ENCODE peak calls at places on chromosomes 11 and 22, in eight cellular contexts. One of them, this sample, is unnamed.

GRCh38 chr11:128924109-128924508 is 18.6 kb downstream of the TP53AIP1 start:
- DNase-seq in thoracic aorta: no peak
- DNase-seq in OCI-LY7: no peak
- DNase-seq in left lung: no peak
- DNase-seq in AG04450: no peak
- DNase-seq in neural progenitor cell: no peak
- DNase-seq in small intestine: no peak
- DNase-seq in cardiac muscle cell: no peak
- DNase-seq in this sample: no peak

GRCh38 chr11:2886191-2886894 is 768 bp upstream of the CDKN1C start:
- DNase-seq in cardiac muscle cell: peak; percentile 57
- DNase-seq in neural progenitor cell: peak; percentile 85
- DNase-seq in small intestine: no peak
- DNase-seq in left lung: no peak
- DNase-seq in OCI-LY7: peak; percentile 30
- DNase-seq in AG04450: no peak
- DNase-seq in thoracic aorta: no peak
- DNase-seq in this sample: peak; percentile 74

GRCh38 chr11:35761887-35762286 is 99.3 kb downstream of the TRIM44 start:
- DNase-seq in AG04450: no peak
- DNase-seq in left lung: no peak
- DNase-seq in OCI-LY7: no peak
- DNase-seq in neural progenitor cell: no peak
- DNase-seq in cardiac muscle cell: no peak
- DNase-seq in small intestine: no peak
- DNase-seq in thoracic aorta: no peak
- DNase-seq in this sample: no peak

GRCh38 chr11:2445948-2446551 is 1.2 kb downstream of the KCNQ1 start:
- DNase-seq in thoracic aorta: no peak
- DNase-seq in cardiac muscle cell: no peak
- DNase-seq in left lung: peak; percentile 50
- DNase-seq in AG04450: no peak
- DNase-seq in small intestine: peak; percentile 56
- DNase-seq in neural progenitor cell: no peak
- DNase-seq in OCI-LY7: no peak
- DNase-seq in this sample: no peak

GRCh38 chr22:31647516-31647915 is 14.5 kb downstream of the PISD start:
- DNase-seq in left lung: no peak
- DNase-seq in AG04450: peak; percentile 72
- DNase-seq in OCI-LY7: no peak
- DNase-seq in small intestine: no peak
- DNase-seq in neural progenitor cell: no peak
- DNase-seq in cardiac muscle cell: peak; percentile 76
- DNase-seq in thoracic aorta: no peak
- DNase-seq in this sample: no peak

GRCh38 chr11:68146704-68147474 is 25.7 kb upstream of the CHKA start:
- DNase-seq in neural progenitor cell: no peak
- DNase-seq in cardiac muscle cell: peak; percentile 58
- DNase-seq in left lung: peak; percentile 64
- DNase-seq in thoracic aorta: no peak
- DNase-seq in small intestine: peak; percentile 95
- DNase-seq in AG04450: no peak
- DNase-seq in OCI-LY7: no peak
- DNase-seq in this sample: no peak

GRCh38 chr22:47394504-47395440 is 632.3 kb downstream of the TBC1D22A start:
- DNase-seq in thoracic aorta: no peak
- DNase-seq in neural progenitor cell: no peak
- DNase-seq in small intestine: no peak
- DNase-seq in left lung: no peak
- DNase-seq in OCI-LY7: no peak
- DNase-seq in AG04450: no peak
- DNase-seq in cardiac muscle cell: no peak
- DNase-seq in this sample: no peak

GRCh38 chr11:91932151-91932821 is 292.3 kb upstream of the FAT3 start:
- DNase-seq in OCI-LY7: no peak
- DNase-seq in cardiac muscle cell: no peak
- DNase-seq in neural progenitor cell: no peak
- DNase-seq in AG04450: no peak
- DNase-seq in thoracic aorta: no peak
- DNase-seq in left lung: no peak
- DNase-seq in small intestine: no peak
- DNase-seq in this sample: no peak

GRCh38 chr11:15622231-15622890 is 507.6 kb downstream of the INSC start:
- DNase-seq in OCI-LY7: no peak
- DNase-seq in thoracic aorta: no peak
- DNase-seq in small intestine: no peak
- DNase-seq in AG04450: no peak
- DNase-seq in left lung: no peak
- DNase-seq in neural progenitor cell: peak; percentile 90
- DNase-seq in cardiac muscle cell: no peak
- DNase-seq in this sample: peak; percentile 36

GRCh38 chr11:10561043-10561818 is 7.2 kb downstream of the LYVE1 start:
- DNase-seq in cardiac muscle cell: no peak
- DNase-seq in left lung: no peak
- DNase-seq in AG04450: no peak
- DNase-seq in neural progenitor cell: no peak
- DNase-seq in OCI-LY7: no peak
- DNase-seq in small intestine: peak; percentile 66
- DNase-seq in thoracic aorta: no peak
- DNase-seq in this sample: no peak

GRCh38 chr11:12056112-12056511 is 47.7 kb upstream of the DKK3 start:
- DNase-seq in thoracic aorta: no peak
- DNase-seq in left lung: no peak
- DNase-seq in neural progenitor cell: no peak
- DNase-seq in OCI-LY7: no peak
- DNase-seq in small intestine: no peak
- DNase-seq in AG04450: no peak
- DNase-seq in cardiac muscle cell: no peak
- DNase-seq in this sample: no peak

GRCh38 chr11:70836071-70836470 is 416.3 kb downstream of the SHANK2 start:
- DNase-seq in AG04450: no peak
- DNase-seq in neural progenitor cell: no peak
- DNase-seq in thoracic aorta: no peak
- DNase-seq in OCI-LY7: no peak
- DNase-seq in small intestine: no peak
- DNase-seq in cardiac muscle cell: no peak
- DNase-seq in left lung: no peak
- DNase-seq in this sample: no peak
- H3K9me3 ChIP-seq in AG04450: peaks cover 84% of the 10 kb centered on the region
- H3K9me3 ChIP-seq in neural progenitor cell: no peaks in the 10 kb centered on the region
- H3K9me3 ChIP-seq in thoracic aorta: no peaks in the 10 kb centered on the region
- H3K9me3 ChIP-seq in OCI-LY7: no peaks in the 10 kb centered on the region
- H3K9me3 ChIP-seq in small intestine: no peaks in the 10 kb centered on the region
- H3K9me3 ChIP-seq in cardiac muscle cell: no peaks in the 10 kb centered on the region
- H3K9me3 ChIP-seq in left lung: no peaks in the 10 kb centered on the region
- H3K9me3 ChIP-seq in this sample: no peaks in the 10 kb centered on the region

GRCh38 chr22:27892811-27893210 is 26.2 kb downstream of the PITPNB start:
- DNase-seq in small intestine: no peak
- DNase-seq in AG04450: no peak
- DNase-seq in thoracic aorta: no peak
- DNase-seq in left lung: no peak
- DNase-seq in OCI-LY7: no peak
- DNase-seq in cardiac muscle cell: no peak
- DNase-seq in neural progenitor cell: no peak
- DNase-seq in this sample: no peak

GRCh38 chr22:27885977-27886842 is 32.8 kb downstream of the PITPNB start:
- DNase-seq in thoracic aorta: no peak
- DNase-seq in OCI-LY7: peak; percentile 62
- DNase-seq in left lung: no peak
- DNase-seq in AG04450: peak; percentile 91
- DNase-seq in cardiac muscle cell: peak; percentile 57
- DNase-seq in small intestine: peak; percentile 36
- DNase-seq in neural progenitor cell: peak; percentile 61
- DNase-seq in this sample: peak; percentile 34

GRCh38 chr22:27892064-27892463 is 27.0 kb downstream of the PITPNB start:
- DNase-seq in left lung: no peak
- DNase-seq in small intestine: no peak
- DNase-seq in neural progenitor cell: no peak
- DNase-seq in AG04450: no peak
- DNase-seq in cardiac muscle cell: no peak
- DNase-seq in thoracic aorta: no peak
- DNase-seq in OCI-LY7: no peak
- DNase-seq in this sample: no peak

GRCh38 chr22:27886843-27887151 is 32.3 kb downstream of the PITPNB start:
- DNase-seq in AG04450: no peak
- DNase-seq in cardiac muscle cell: no peak
- DNase-seq in thoracic aorta: no peak
- DNase-seq in neural progenitor cell: no peak
- DNase-seq in left lung: no peak
- DNase-seq in small intestine: no peak
- DNase-seq in OCI-LY7: no peak
- DNase-seq in this sample: no peak

DNA sequence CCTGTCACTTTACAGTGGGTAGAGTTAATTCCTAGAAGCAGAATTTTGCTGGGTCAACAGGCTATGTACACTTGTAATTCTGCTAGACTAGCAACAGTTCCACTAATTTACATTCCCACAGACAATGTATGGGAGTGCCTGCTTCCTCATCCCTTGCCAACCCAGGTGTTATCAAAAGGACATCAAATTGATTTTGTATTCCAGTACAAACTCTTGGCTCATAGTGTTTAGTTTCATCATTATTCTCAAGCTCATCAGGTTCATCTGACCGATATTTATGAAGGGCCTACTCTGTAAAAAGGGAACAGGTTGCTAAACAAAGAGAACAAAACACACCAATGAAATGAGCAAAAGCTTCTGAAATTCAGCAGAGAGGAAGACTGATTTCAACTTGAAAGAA is 30.7 kb downstream of the PITPNB start:
- DNase-seq in AG04450: no peak
- DNase-seq in neural progenitor cell: no peak
- DNase-seq in OCI-LY7: no peak
- DNase-seq in thoracic aorta: no peak
- DNase-seq in left lung: no peak
- DNase-seq in small intestine: no peak
- DNase-seq in cardiac muscle cell: no peak
- DNase-seq in this sample: no peak
- H3K27ac ChIP-seq in AG04450: no peak overlapping the region
- H3K27ac ChIP-seq in neural progenitor cell: no peak overlapping the region
- H3K27ac ChIP-seq in OCI-LY7: no peak overlapping the region
- H3K27ac ChIP-seq in thoracic aorta: no peak overlapping the region
- H3K27ac ChIP-seq in left lung: no peak overlapping the region
- H3K27ac ChIP-seq in small intestine: no peak overlapping the region
- H3K27ac ChIP-seq in cardiac muscle cell: peak overlapping the region; percentile 83
- H3K27ac ChIP-seq in this sample: no peak overlapping the region

GRCh38 chr11:117037952-117038350 is 60.3 kb downstream of the SIK3 start:
- DNase-seq in left lung: no peak
- DNase-seq in cardiac muscle cell: no peak
- DNase-seq in AG04450: no peak
- DNase-seq in neural progenitor cell: no peak
- DNase-seq in OCI-LY7: peak; percentile 34
- DNase-seq in small intestine: no peak
- DNase-seq in thoracic aorta: no peak
- DNase-seq in this sample: no peak

GRCh38 chr11:117039897-117040296 is 58.3 kb downstream of the SIK3 start:
- DNase-seq in AG04450: no peak
- DNase-seq in thoracic aorta: no peak
- DNase-seq in small intestine: no peak
- DNase-seq in OCI-LY7: peak; percentile 18
- DNase-seq in cardiac muscle cell: no peak
- DNase-seq in neural progenitor cell: no peak
- DNase-seq in left lung: no peak
- DNase-seq in this sample: no peak

GRCh38 chr11:117039270-117039669 is 59.0 kb downstream of the SIK3 start:
- DNase-seq in left lung: no peak
- DNase-seq in cardiac muscle cell: no peak
- DNase-seq in neural progenitor cell: no peak
- DNase-seq in OCI-LY7: no peak
- DNase-seq in AG04450: no peak
- DNase-seq in small intestine: no peak
- DNase-seq in thoracic aorta: no peak
- DNase-seq in this sample: no peak

GRCh38 chr11:117037279-117037951 is 60.8 kb downstream of the SIK3 start:
- DNase-seq in thoracic aorta: no peak
- DNase-seq in small intestine: peak; percentile 75
- DNase-seq in left lung: no peak
- DNase-seq in neural progenitor cell: no peak
- DNase-seq in AG04450: no peak
- DNase-seq in OCI-LY7: peak; percentile 15
- DNase-seq in cardiac muscle cell: no peak
- DNase-seq in this sample: no peak

GRCh38 chr11:117034901-117035300 is 63.3 kb downstream of the SIK3 start:
- DNase-seq in left lung: no peak
- DNase-seq in neural progenitor cell: no peak
- DNase-seq in cardiac muscle cell: no peak
- DNase-seq in OCI-LY7: no peak
- DNase-seq in AG04450: no peak
- DNase-seq in small intestine: no peak
- DNase-seq in thoracic aorta: no peak
- DNase-seq in this sample: no peak
- H3K9me3 ChIP-seq in left lung: no peaks in the 10 kb centered on the region
- H3K9me3 ChIP-seq in neural progenitor cell: no peaks in the 10 kb centered on the region
- H3K9me3 ChIP-seq in cardiac muscle cell: no peaks in the 10 kb centered on the region
- H3K9me3 ChIP-seq in OCI-LY7: no peaks in the 10 kb centered on the region
- H3K9me3 ChIP-seq in AG04450: no peaks in the 10 kb centered on the region
- H3K9me3 ChIP-seq in small intestine: no peaks in the 10 kb centered on the region
- H3K9me3 ChIP-seq in thoracic aorta: no peaks in the 10 kb centered on the region
- H3K9me3 ChIP-seq in this sample: no peaks in the 10 kb centered on the region

GRCh38 chr11:18280438-18281046 is 14.5 kb downstream of the SAA1 start:
- DNase-seq in cardiac muscle cell: no peak
- DNase-seq in thoracic aorta: no peak
- DNase-seq in neural progenitor cell: no peak
- DNase-seq in AG04450: no peak
- DNase-seq in OCI-LY7: no peak
- DNase-seq in small intestine: no peak
- DNase-seq in left lung: no peak
- DNase-seq in this sample: no peak
- H3K27ac ChIP-seq in cardiac muscle cell: no peak overlapping the region
- H3K27ac ChIP-seq in thoracic aorta: no peak overlapping the region
- H3K27ac ChIP-seq in neural progenitor cell: no peak overlapping the region
- H3K27ac ChIP-seq in AG04450: no peak overlapping the region
- H3K27ac ChIP-seq in OCI-LY7: no peak overlapping the region
- H3K27ac ChIP-seq in small intestine: no peak overlapping the region
- H3K27ac ChIP-seq in left lung: no peak overlapping the region
- H3K27ac ChIP-seq in this sample: no peak overlapping the region